ENCODE peak calls at places on chromosomes 3 and 15, in eight cellular contexts. I is gastrocnemius medialis; N is stimulated activated CD4-positive, alpha-beta T cell treated with anti-CD3 and anti-CD28 coated beads, TNF-alpha, amount 100 ng/mL, for 4 hours; W is stimulated activated CD8-positive, alpha-beta memory T cell treated with anti-CD3 and anti-CD28 coated beads, Interleukin-12 subunit alpha, Interleukin-12 subunit beta, amount 100 ng/mL, for 4 hours; G is left cardiac atrium; L is iris pigment epithelial cell; B is pancreas; V is Calu3. T is an unnamed sample.

GRCh38 chr3:60933828-60934227 is 317.4 kb downstream of the FHIT start:
- DNase-seq in I (no peak), N (no peak), W (no peak), G (no peak), L (no peak), B (no peak), V (no peak), T (no peak)

GRCh38 chr15:37199546-37199945 is 99.2 kb upstream of the MEIS2 start:
- DNase-seq in I (no peak), N (no peak), W (no peak), G (no peak), L (no peak), B (no peak), V (no peak), T (no peak)

GRCh38 chr3:106305882-106306445 is 437.2 kb upstream of the CBLB start:
- DNase-seq in I (no peak), N (no peak), W (no peak), G (no peak), L (no peak), B (no peak), V (no peak), T (no peak)

GRCh38 chr15:101675796-101676582 is 23.8 kb upstream of the TM2D3 start:
- DNase-seq in I (no peak), N (no peak), W (no peak), G (no peak), L (peak), B (no peak), V (no peak), T (no peak)

GRCh38 chr3:62529230-62529629 is 155.9 kb upstream of the FEZF2 start:
- DNase-seq in I (no peak), N (no peak), W (no peak), G (peak), L (peak), B (no peak), V (peak), T (peak)

GRCh38 chr15:31267161-31268107 is 59.2 kb upstream of the KLF13 start:
- DNase-seq in I (no peak), N (no peak), W (no peak), G (no peak), L (no peak), B (no peak), V (no peak), T (no peak)

GRCh38 chr15:41775651-41776050 is 1.4 kb downstream of the MAPKBP1 start:
- DNase-seq in I (no peak), N (no peak), W (no peak), G (no peak), L (peak), B (no peak), V (no peak), T (no peak)

GRCh38 chr3:7684193-7684592 is 817.4 kb upstream of the LMCD1 start:
- DNase-seq in I (no peak), N (no peak), W (no peak), G (no peak), L (no peak), B (no peak), V (no peak), T (no peak)

GRCh38 chr3:140834266-140835037 is 107.2 kb upstream of the SLC25A36 start:
- DNase-seq in I (no peak), N (no peak), W (no peak), G (no peak), L (peak), B (no peak), V (no peak), T (no peak)

GRCh38 chr15:74438696-74439316 is 5.0 kb upstream of the SEMA7A start:
- DNase-seq in I (peak), N (peak), W (peak), G (peak), L (peak), B (no peak), V (peak), T (peak)

GRCh38 chr15:39565851-39566250 is 15.0 kb upstream of the THBS1 start:
- DNase-seq in I (no peak), N (no peak), W (no peak), G (no peak), L (no peak), B (no peak), V (no peak), T (no peak)

GRCh38 chr15:74179983-74180688 is 6.6 kb downstream of the ISLR start:
- DNase-seq in I (peak), N (no peak), W (no peak), G (peak), L (peak), B (no peak), V (no peak), T (no peak)

GRCh38 chr3:36695113-36695768 is 69.1 kb downstream of the DCLK3 start:
- DNase-seq in I (no peak), N (no peak), W (no peak), G (no peak), L (no peak), B (no peak), V (no peak), T (no peak)

GRCh38 chr3:69691860-69692259 is 47.4 kb upstream of the MITF start:
- DNase-seq in I (no peak), N (no peak), W (no peak), G (no peak), L (peak), B (no peak), V (no peak), T (no peak)

GRCh38 chr15:89112341-89112971 is 24.2 kb downstream of the ABHD2 start:
- DNase-seq in I (peak), N (no peak), W (no peak), G (peak), L (no peak), B (no peak), V (peak), T (peak)

T was measured in LoVo.